ENCODE peak calls at places on chromosomes 11 and 22, in seven cellular contexts. C is kidney, R is mesenchymal stem cell, F is fibroblast of lung, Y is GM23248, D is IMR-90, I is adipocyte. K is an unnamed sample.

GRCh38 chr11:75478690-75479597 is 45.9 kb upstream of the KLHL35 start:
- DNase-seq in C (peak), R (no peak), F (no peak), Y (no peak), D (no peak), I (no peak), K (no peak)

GRCh38 chr11:121931748-121932352 is 184.2 kb downstream of the BLID start:
- DNase-seq in C (no peak), R (no peak), F (peak), Y (peak), D (peak), I (peak), K (no peak)

GRCh38 chr22:22825213-22825593 is 62.4 kb upstream of the IGLL5 start:
- DNase-seq in C (no peak), R (no peak), F (no peak), Y (no peak), D (no peak), I (no peak), K (no peak)

GRCh38 chr11:83493918-83494317 is 207.8 kb upstream of the CCDC90B start:
- DNase-seq in C (no peak), R (no peak), F (no peak), Y (no peak), D (no peak), I (no peak), K (no peak)

GRCh38 chr11:15333407-15333806 is 218.7 kb downstream of the INSC start:
- DNase-seq in C (no peak), R (no peak), F (no peak), Y (no peak), D (no peak), I (no peak), K (no peak)

GRCh38 chr11:46247664-46248063 is 29.8 kb upstream of the CREB3L1 start:
- DNase-seq in C (no peak), R (peak), F (peak), Y (peak), D (peak), I (no peak), K (peak)

GRCh38 chr11:2578934-2579280 is 120.9 kb downstream of the KCNQ1OT1 start:
- DNase-seq in C (peak), R (no peak), F (no peak), Y (no peak), D (no peak), I (no peak), K (no peak)

GRCh38 chr22:44924098-44924497 is 85.7 kb downstream of the PHF21B start:
- DNase-seq in C (peak), R (no peak), F (no peak), Y (no peak), D (no peak), I (no peak), K (no peak)

GRCh38 chr11:96275807-96276594 is 67.0 kb downstream of the MAML2 start:
- DNase-seq in C (no peak), R (peak), F (no peak), Y (peak), D (peak), I (peak), K (no peak)

GRCh38 chr11:128453444-128454336 is 133.7 kb downstream of the ETS1 start:
- DNase-seq in C (peak), R (peak), F (peak), Y (peak), D (peak), I (peak), K (no peak)

GRCh38 chr11:60918251-60918940 is 4.4 kb downstream of the TMEM109 start:
- DNase-seq in C (no peak), R (no peak), F (no peak), Y (no peak), D (no peak), I (no peak), K (no peak)

GRCh38 chr11:73059915-73060314 is 82.2 kb downstream of the FCHSD2 start:
- DNase-seq in C (no peak), R (no peak), F (no peak), Y (no peak), D (no peak), I (no peak), K (no peak)

GRCh38 chr22:30038219-30038618 is 42.0 kb upstream of the HORMAD2 start:
- DNase-seq in C (no peak), R (peak), F (peak), Y (peak), D (peak), I (peak), K (no peak)

GRCh38 chr22:23060612-23061400 is 9.5 kb upstream of the GNAZ start:
- DNase-seq in C (peak), R (no peak), F (no peak), Y (no peak), D (no peak), I (no peak), K (no peak)

GRCh38 chr11:128179512-128179911 is 407.8 kb downstream of the ETS1 start:
- DNase-seq in C (no peak), R (no peak), F (no peak), Y (peak), D (no peak), I (peak), K (no peak)

GRCh38 chr11:109527496-109527895 is 105.5 kb downstream of the C11orf87 start:
- DNase-seq in C (no peak), R (peak), F (no peak), Y (peak), D (peak), I (peak), K (no peak)

GRCh38 chr11:10418950-10419310 is 36.1 kb upstream of the AMPD3 start:
- DNase-seq in C (no peak), R (no peak), F (peak), Y (no peak), D (no peak), I (peak), K (no peak)

GRCh38 chr11:73359930-73360742 is 16.1 kb upstream of the RELT start:
- DNase-seq in C (no peak), R (no peak), F (peak), Y (peak), D (peak), I (no peak), K (peak)

GRCh38 chr11:10930224-10930960 is 72.5 kb upstream of the ZBED5 start:
- DNase-seq in C (no peak), R (peak), F (peak), Y (peak), D (peak), I (no peak), K (no peak)

GRCh38 chr11:63858628-63859550 is 20.0 kb downstream of the MARK2 start:
- DNase-seq in C (no peak), R (peak), F (peak), Y (peak), D (peak), I (peak), K (no peak)

GRCh38 chr22:40534379-40535188 is 101.9 kb downstream of the MRTFA start:
- DNase-seq in C (no peak), R (peak), F (peak), Y (peak), D (peak), I (peak), K (no peak)

DNA sequence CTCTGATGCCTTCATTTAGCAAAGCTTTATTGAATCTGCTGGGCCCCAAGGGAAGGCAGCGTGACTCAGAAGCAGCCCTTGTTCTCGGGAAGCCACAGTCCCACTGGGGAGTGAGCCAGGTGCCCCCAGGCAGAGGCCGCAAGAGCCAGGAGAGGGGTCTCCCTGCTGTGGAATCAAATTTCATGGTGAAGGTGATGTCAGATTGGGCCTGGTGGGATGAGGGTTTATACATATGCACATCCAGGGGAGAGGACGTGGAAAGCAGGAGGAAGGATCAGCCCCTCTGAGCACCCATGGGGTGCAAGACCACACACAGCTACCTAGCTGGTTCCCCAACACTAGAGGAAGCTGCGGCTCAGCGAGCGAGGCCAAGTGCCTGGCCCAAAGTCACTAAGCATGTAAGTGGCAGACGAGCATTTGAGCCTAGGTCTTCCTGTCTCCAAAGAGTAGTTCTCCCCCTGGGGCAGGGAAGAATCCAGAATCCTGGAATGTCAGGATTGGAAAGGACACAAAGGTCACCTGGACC is 2.0 kb downstream of the SYNGR1 start:
- DNase-seq in C (no peak), R (peak), F (no peak), Y (peak), D (peak), I (peak), K (no peak)
- H3K9ac ChIP-seq in C (no peak), R (no peak), F (no peak), Y (no peak), D (no peak), I (no peak), K (peak)

DNA sequence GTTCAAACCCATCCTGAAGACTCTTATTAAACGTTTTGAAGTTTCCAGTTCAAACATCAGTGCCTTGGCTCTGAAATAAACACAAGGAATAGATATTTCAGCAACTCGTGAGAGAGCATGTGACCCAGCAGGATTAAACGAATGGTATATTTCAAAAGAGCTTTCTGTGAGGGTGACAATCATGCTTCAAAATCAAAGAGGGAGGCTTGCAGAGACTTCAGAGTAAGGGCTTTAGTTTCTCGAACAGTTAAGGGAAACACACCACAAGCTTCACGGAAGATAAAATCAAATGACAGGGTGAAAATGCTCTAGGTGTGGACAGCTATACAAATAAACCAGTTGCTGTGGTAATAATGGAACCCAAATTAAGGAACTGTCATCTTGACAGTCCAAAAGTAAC is 1.4 kb downstream of the HPS4 start:
- DNase-seq in C (no peak), R (no peak), F (no peak), Y (no peak), D (no peak), I (no peak), K (no peak)
- H3K9ac ChIP-seq in C (no peak), R (peak), F (no peak), Y (peak), D (no peak), I (no peak), K (no peak)

GRCh38 chr11:7512525-7513209 is 1.1 kb upstream of the PPFIBP2 start:
- DNase-seq in C (peak), R (peak), F (peak), Y (peak), D (no peak), I (no peak), K (no peak)

GRCh38 chr11:7515544-7515943 is 1.7 kb downstream of the PPFIBP2 start:
- DNase-seq in C (no peak), R (no peak), F (no peak), Y (no peak), D (no peak), I (no peak), K (no peak)

GRCh38 chr11:7514099-7514725 is 413 bp downstream of the PPFIBP2 start:
- DNase-seq in C (no peak), R (peak), F (no peak), Y (peak), D (no peak), I (peak), K (no peak)

GRCh38 chr11:7511405-7511804 is 2.4 kb upstream of the PPFIBP2 start:
- DNase-seq in C (no peak), R (no peak), F (no peak), Y (no peak), D (no peak), I (no peak), K (no peak)

DNA sequence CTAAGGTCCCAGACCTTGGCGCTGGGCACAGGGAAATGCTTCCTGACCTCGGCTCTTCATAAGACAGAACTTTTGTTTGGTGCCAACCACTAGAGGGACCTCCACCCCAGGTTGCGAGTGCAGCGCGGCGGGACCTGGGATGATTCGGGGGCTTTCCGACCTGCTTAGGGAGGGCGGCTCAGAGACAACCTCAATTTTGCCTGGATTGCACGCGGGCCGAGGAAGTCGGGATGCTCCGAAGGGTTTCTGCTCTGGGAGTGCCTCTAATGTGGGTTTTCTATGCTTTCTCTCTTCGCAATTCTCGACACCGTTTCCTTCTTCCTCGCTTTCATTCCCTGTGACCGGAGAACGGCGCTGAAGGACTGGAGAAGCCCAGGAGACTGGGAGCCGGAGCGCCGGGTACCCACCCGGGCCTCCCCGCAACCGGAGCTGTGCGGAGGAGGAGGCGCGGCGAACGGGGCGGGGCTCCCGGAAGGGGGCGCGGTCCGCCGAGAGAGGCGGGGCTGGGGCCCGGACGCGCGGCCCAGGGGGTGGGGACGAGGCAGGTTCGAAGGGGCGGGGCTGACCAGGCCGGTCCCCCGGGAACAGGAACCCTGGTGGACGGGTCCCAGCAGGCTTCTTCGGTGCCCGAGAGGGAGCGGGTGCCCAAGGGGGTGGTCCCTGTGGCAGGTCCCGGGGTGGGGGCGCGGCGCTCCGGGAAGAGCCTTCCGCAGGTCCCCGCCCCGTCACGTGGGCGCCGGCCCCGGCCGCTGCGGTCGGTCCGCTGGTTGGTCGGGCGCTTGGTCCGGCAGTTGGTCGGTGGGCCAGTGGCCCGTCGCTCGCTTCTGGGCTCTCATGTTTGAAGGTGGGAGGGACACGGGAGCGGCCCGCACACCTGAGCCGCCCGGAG is at the start of gene PPFIBP2:
- DNase-seq in C (peak), R (peak), F (peak), Y (peak), D (peak), I (peak), K (peak)
- H3K9ac ChIP-seq in C (peak), R (peak), F (peak), Y (peak), D (peak), I (peak), K (peak)

GRCh38 chr22:32532819-32533128 is 58.2 kb downstream of the FBXO7 start:
- DNase-seq in C (no peak), R (no peak), F (no peak), Y (no peak), D (no peak), I (no peak), K (no peak)
- H3K9ac ChIP-seq in C (no peak), R (peak), F (no peak), Y (peak), D (no peak), I (peak), K (no peak)

DNA sequence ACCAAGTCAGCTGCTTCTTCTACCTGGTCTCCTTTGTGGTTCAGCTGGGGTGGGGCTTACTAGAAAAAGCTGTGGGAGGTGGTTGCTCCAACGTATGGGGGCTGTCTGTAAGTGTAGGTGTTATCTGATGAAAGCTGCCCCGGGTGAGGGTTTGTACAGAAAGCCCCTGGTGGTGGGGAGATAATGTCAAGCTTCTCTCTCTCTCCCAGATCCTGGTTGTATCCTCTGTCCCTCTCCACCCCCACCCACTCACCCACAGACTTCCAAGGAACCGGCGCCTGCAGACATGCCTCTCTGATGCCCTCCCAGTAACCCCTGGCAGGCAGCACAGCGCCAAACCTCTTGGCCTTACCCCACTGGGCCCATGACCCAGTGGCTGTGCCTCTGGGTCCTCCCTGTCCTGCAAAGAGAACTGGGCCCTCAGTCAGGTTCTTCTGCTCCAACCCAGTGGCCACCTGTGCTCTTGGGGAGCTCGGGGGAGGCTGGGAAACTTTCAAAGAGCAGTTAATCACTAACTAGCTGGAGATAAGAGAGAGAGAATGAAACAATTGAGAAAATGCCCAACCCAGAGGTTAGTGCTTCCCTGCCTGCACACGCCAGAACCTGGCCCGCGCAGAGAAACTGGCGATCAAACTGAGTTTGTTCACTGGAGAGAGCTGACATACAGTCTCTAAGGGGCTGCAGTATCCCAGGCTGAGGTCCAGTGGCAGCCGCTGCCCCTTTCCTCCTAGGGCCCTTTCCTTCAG is 20.4 kb upstream of the EHF start:
- DNase-seq in C (peak), R (no peak), F (no peak), Y (no peak), D (peak), I (no peak), K (no peak)
- H3K9ac ChIP-seq in C (no peak), R (no peak), F (no peak), Y (no peak), D (peak), I (no peak), K (no peak)